ENCODE peak calls at places on chromosome 13, in nine cellular contexts. I is heart left ventricle, U is K562, H is body of pancreas, S is fibroblast of lung, R is heart right ventricle, Y is left ventricle myocardium inferior, X is A549, E is HepG2. C is an unnamed sample.

GRCh38 chr13:30481241-30481760 is 15.6 kb upstream of the HMGB1 start:
- DNase-seq in I (no peak), U (no peak), H (no peak), S (no peak), R (no peak), Y (no peak), X (no peak), E (no peak), C (no peak)

GRCh38 chr13:51818771-51819511 is 15.0 kb upstream of the DHRS12 start:
- DNase-seq in I (no peak), U (no peak), H (no peak), S (peak; percentile 40), R (no peak), Y (no peak), X (no peak), E (no peak), C (no peak)

GRCh38 chr13:48319458-48320395 is 16.2 kb downstream of the RB1 start:
- DNase-seq in I (peak; percentile 45), U (no peak), H (no peak), S (no peak), R (no peak), Y (no peak), X (no peak), E (no peak), C (no peak)

GRCh38 chr13:21413013-21413412 is 46.1 kb downstream of the ZDHHC20 start:
- DNase-seq in I (no peak), U (no peak), H (no peak), S (peak; percentile 23), R (no peak), Y (no peak), X (no peak), E (no peak), C (no peak)

GRCh38 chr13:110676511-110677204 is 29.3 kb downstream of the CARS2 start:
- DNase-seq in I (no peak), U (no peak), H (peak; percentile 61), S (no peak), R (no peak), Y (no peak), X (no peak), E (no peak), C (no peak)

GRCh38 chr13:33213797-33214196 is 71.8 kb downstream of the STARD13 start:
- DNase-seq in I (no peak), U (no peak), H (no peak), S (peak; percentile 66), R (no peak), Y (no peak), X (no peak), E (no peak), C (no peak)

GRCh38 chr13:34757441-34757840 is 184.6 kb upstream of the NBEA start:
- DNase-seq in I (no peak), U (no peak), H (no peak), S (peak; percentile 34), R (no peak), Y (no peak), X (no peak), E (no peak), C (no peak)

GRCh38 chr13:42380420-42381164 is 108.6 kb downstream of the AKAP11 start:
- DNase-seq in I (no peak), U (no peak), H (no peak), S (no peak), R (no peak), Y (no peak), X (no peak), E (no peak), C (no peak)

GRCh38 chr13:23656637-23657036 is 86.4 kb downstream of the TNFRSF19 start:
- DNase-seq in I (no peak), U (no peak), H (peak; percentile 34), S (peak; percentile 95), R (no peak), Y (no peak), X (no peak), E (peak; percentile 45), C (peak; percentile 50)

GRCh38 chr13:39910833-39911232 is 255.4 kb downstream of the COG6 start:
- DNase-seq in I (no peak), U (no peak), H (no peak), S (peak; percentile 34), R (peak; percentile 21), Y (peak; percentile 35), X (no peak), E (no peak), C (no peak)

GRCh38 chr13:23383151-23383550 is 50.4 kb downstream of the SACS start:
- DNase-seq in I (no peak), U (no peak), H (no peak), S (no peak), R (no peak), Y (no peak), X (no peak), E (no peak), C (no peak)

GRCh38 chr13:59970847-59971246 is 192.9 kb downstream of the DIAPH3 start:
- DNase-seq in I (no peak), U (no peak), H (no peak), S (no peak), R (no peak), Y (no peak), X (no peak), E (no peak), C (no peak)

GRCh38 chr13:24251525-24251924 is 57.9 kb upstream of the C1QTNF9 start:
- DNase-seq in I (no peak), U (no peak), H (no peak), S (no peak), R (no peak), Y (no peak), X (no peak), E (no peak), C (no peak)

GRCh38 chr13:33262997-33263396 is 22.6 kb downstream of the STARD13 start:
- DNase-seq in I (no peak), U (no peak), H (no peak), S (no peak), R (no peak), Y (no peak), X (no peak), E (no peak), C (no peak)

GRCh38 chr13:48749699-48750473 is 96.2 kb downstream of the CYSLTR2 start:
- DNase-seq in I (peak; percentile 86), U (peak; percentile 26), H (peak; percentile 77), S (peak; percentile 97), R (peak; percentile 72), Y (peak; percentile 80), X (peak; percentile 90), E (peak; percentile 76), C (peak; percentile 68)

GRCh38 chr13:72726721-72727416 is 560 bp downstream of the MZT1 start:
- DNase-seq in I (peak; percentile 73), U (peak; percentile 51), H (peak; percentile 35), S (peak; percentile 24), R (peak; percentile 49), Y (peak; percentile 42), X (peak; percentile 15), E (peak; percentile 36), C (no peak)

GRCh38 chr13:41558781-41559560 is 101.6 kb downstream of the RGCC start:
- DNase-seq in I (no peak), U (no peak), H (no peak), S (no peak), R (no peak), Y (no peak), X (no peak), E (no peak), C (no peak)

GRCh38 chr13:74114641-74115040 is 19.6 kb downstream of the KLF12 start:
- DNase-seq in I (no peak), U (no peak), H (no peak), S (no peak), R (no peak), Y (no peak), X (no peak), E (no peak), C (no peak)
- H3K4me1 ChIP-seq in I (peaks cover 9% of the 10 kb centered on the region), U (no peaks in the 10 kb centered on the region), H (no peaks in the 10 kb centered on the region), S (peaks cover 12% of the 10 kb centered on the region), R (no peaks in the 10 kb centered on the region), Y (peaks cover 28% of the 10 kb centered on the region), X (peaks cover 6% of the 10 kb centered on the region), E (peaks cover 32% of the 10 kb centered on the region), C (peaks cover 8% of the 10 kb centered on the region)

GRCh38 chr13:50646070-50646469 is 197.4 kb downstream of the DLEU7 start:
- DNase-seq in I (no peak), U (no peak), H (no peak), S (peak; percentile 57), R (no peak), Y (no peak), X (no peak), E (no peak), C (no peak)
- H3K4me3 ChIP-seq in I (no peak overlapping the region), U (no peak overlapping the region), H (no peak overlapping the region), S (no peak overlapping the region), R (no peak overlapping the region), Y (no peak overlapping the region), X (no peak overlapping the region), E (no peak overlapping the region), C (no peak overlapping the region)

GRCh38 chr13:71217827-71218226 is 649.2 kb downstream of the DACH1 start:
- DNase-seq in I (no peak), U (no peak), H (peak; percentile 15), S (no peak), R (no peak), Y (no peak), X (no peak), E (no peak), C (no peak)

GRCh38 chr13:71219671-71220070 is 647.3 kb downstream of the DACH1 start:
- DNase-seq in I (no peak), U (no peak), H (no peak), S (no peak), R (no peak), Y (no peak), X (no peak), E (no peak), C (no peak)

GRCh38 chr13:71213252-71213821 is 653.7 kb downstream of the DACH1 start:
- DNase-seq in I (no peak), U (no peak), H (no peak), S (no peak), R (no peak), Y (no peak), X (no peak), E (no peak), C (no peak)

DNA sequence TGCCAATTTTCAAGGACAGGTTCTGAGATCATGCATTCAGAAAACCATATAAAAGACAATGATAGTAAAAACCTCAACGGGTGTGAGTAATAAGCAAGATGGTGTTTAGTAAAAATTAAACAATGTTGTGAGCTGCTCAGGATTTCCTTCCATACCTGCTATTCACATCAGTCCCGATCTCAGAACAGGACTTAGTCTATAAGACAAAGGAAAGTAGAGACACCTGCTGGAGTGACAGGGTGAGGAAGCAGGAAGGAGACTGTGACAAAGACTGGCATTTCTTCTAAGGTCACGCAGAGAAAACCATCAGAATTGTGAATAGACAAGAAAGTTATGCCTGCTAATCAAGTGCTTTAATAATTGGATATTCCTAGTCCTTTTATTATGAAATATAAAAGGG is 648.0 kb downstream of the DACH1 start:
- DNase-seq in I (no peak), U (no peak), H (no peak), S (no peak), R (no peak), Y (no peak), X (peak; percentile 12), E (peak; percentile 7), C (peak; percentile 54)
- TF ChIP-seq CTCF in I (peak; percentile 23), U (no peak), H (no peak), S (peak; percentile 4), R (peak; percentile 10), Y (peak; percentile 28), X (no peak), E (peak; percentile 44), C (peak; percentile 76)

DNA sequence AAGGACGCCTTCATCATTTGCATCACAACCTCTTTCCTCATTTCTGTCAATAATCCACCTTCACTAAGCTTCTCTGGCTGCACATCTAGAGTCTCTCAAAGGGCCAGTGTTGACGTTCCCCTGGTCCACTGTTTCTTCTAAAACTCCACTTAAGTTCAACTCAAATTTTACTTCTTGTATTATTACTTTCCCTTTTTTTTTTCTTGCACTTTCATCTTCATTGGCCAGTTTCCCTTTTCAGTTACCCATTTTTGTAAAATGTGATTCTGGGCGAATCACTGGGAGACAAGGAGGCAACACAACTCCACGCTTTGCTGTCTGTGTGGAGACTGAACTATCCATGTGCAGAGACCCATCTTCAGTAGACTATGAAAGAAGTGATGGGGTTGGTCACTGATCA is 128.6 kb upstream of the RNF113B start:
- DNase-seq in I (no peak), U (no peak), H (no peak), S (no peak), R (no peak), Y (no peak), X (no peak), E (no peak), C (no peak)
- H3K4me1 ChIP-seq in I (no peaks in the 10 kb centered on the region), U (no peaks in the 10 kb centered on the region), H (peaks cover 49% of the 10 kb centered on the region), S (peaks cover 16% of the 10 kb centered on the region), R (peaks cover 13% of the 10 kb centered on the region), Y (peaks cover 38% of the 10 kb centered on the region), X (peaks cover 17% of the 10 kb centered on the region), E (peaks cover 94% of the 10 kb centered on the region), C (peaks cover 25% of the 10 kb centered on the region)